ENCODE peak calls at places on chromosome 22, in ten cellular contexts. Y, F, R, E, A, V, H, C, K and U are unnamed samples.

GRCh38 chr22:48702573-48703264 is 1125.0 kb downstream of the BRD1 start:
- DNase-seq in Y (peak; percentile 87), F (peak; percentile 75), R (no peak), E (no peak), A (no peak), V (no peak), H (no peak), C (peak; percentile 68), K (peak; percentile 20), U (peak; percentile 56)

GRCh38 chr22:19875531-19876313 is 21.0 kb upstream of the GNB1L start:
- DNase-seq in Y (no peak), F (peak; percentile 50), R (no peak), E (no peak), A (no peak), V (no peak), H (no peak), C (no peak), K (peak; percentile 1), U (no peak)

GRCh38 chr22:41524283-41524682 is 20.0 kb downstream of the POLR3H start:
- DNase-seq in Y (no peak), F (no peak), R (no peak), E (no peak), A (no peak), V (no peak), H (no peak), C (no peak), K (no peak), U (no peak)

GRCh38 chr22:29820941-29821789 is 16.9 kb downstream of the ASCC2 start:
- DNase-seq in Y (peak; percentile 43), F (no peak), R (no peak), E (no peak), A (no peak), V (peak; percentile 83), H (peak; percentile 97), C (peak; percentile 97), K (no peak), U (no peak)

GRCh38 chr22:39101226-39101625 is 4.2 kb downstream of the APOBEC3H start:
- DNase-seq in Y (no peak), F (peak; percentile 74), R (no peak), E (no peak), A (no peak), V (no peak), H (no peak), C (no peak), K (no peak), U (no peak)

GRCh38 chr22:37351268-37351667 is 69.0 kb downstream of the CYTH4 start:
- DNase-seq in Y (no peak), F (no peak), R (no peak), E (no peak), A (no peak), V (no peak), H (no peak), C (no peak), K (no peak), U (no peak)

GRCh38 chr22:30857791-30858190 is 110.8 kb downstream of the MORC2 start:
- DNase-seq in Y (peak; percentile 3), F (peak; percentile 19), R (no peak), E (no peak), A (no peak), V (no peak), H (no peak), C (no peak), K (no peak), U (no peak)

GRCh38 chr22:40432625-40433024 is 62.2 kb downstream of the SGSM3 start:
- DNase-seq in Y (no peak), F (no peak), R (no peak), E (no peak), A (no peak), V (no peak), H (no peak), C (no peak), K (no peak), U (no peak)

GRCh38 chr22:38872831-38873248 is 824 bp upstream of the CBX6 start:
- DNase-seq in Y (peak; percentile 73), F (peak; percentile 87), R (no peak), E (no peak), A (no peak), V (peak; percentile 73), H (no peak), C (no peak), K (peak; percentile 72), U (no peak)

GRCh38 chr22:36971305-36971704 is 47.9 kb downstream of the TST start:
- DNase-seq in Y (no peak), F (no peak), R (no peak), E (no peak), A (no peak), V (no peak), H (no peak), C (no peak), K (no peak), U (no peak)

GRCh38 chr22:25546751-25547150 is 17.7 kb upstream of the GRK3 start:
- DNase-seq in Y (no peak), F (no peak), R (no peak), E (no peak), A (no peak), V (no peak), H (peak; percentile 77), C (no peak), K (no peak), U (no peak)

GRCh38 chr22:30314918-30315317 is 11.8 kb downstream of the TBC1D10A start:
- DNase-seq in Y (no peak), F (no peak), R (no peak), E (no peak), A (peak; percentile 15), V (no peak), H (peak; percentile 10), C (no peak), K (no peak), U (no peak)

GRCh38 chr22:41308054-41308453 is 6.7 kb downstream of the ZC3H7B start:
- DNase-seq in Y (no peak), F (no peak), R (no peak), E (no peak), A (no peak), V (peak; percentile 89), H (no peak), C (no peak), K (no peak), U (peak; percentile 17)

GRCh38 chr22:31676700-31677099 is 14.7 kb upstream of the PISD start:
- DNase-seq in Y (no peak), F (peak; percentile 96), R (peak; percentile 81), E (peak; percentile 47), A (peak; percentile 87), V (peak; percentile 94), H (peak; percentile 88), C (peak; percentile 97), K (peak; percentile 61), U (peak; percentile 72)

GRCh38 chr22:44392446-44392921 is 79.7 kb upstream of the SHISAL1 start:
- DNase-seq in Y (no peak), F (peak; percentile 45), R (no peak), E (no peak), A (no peak), V (peak; percentile 11), H (no peak), C (no peak), K (no peak), U (no peak)

GRCh38 chr22:18076060-18076497 is 1.7 kb upstream of the PEX26 start:
- DNase-seq in Y (peak; percentile 61), F (peak; percentile 76), R (peak; percentile 7), E (peak; percentile 32), A (no peak), V (peak; percentile 92), H (peak; percentile 89), C (peak; percentile 77), K (peak; percentile 55), U (peak; percentile 37)

GRCh38 chr22:49833340-49834007 is 5.8 kb upstream of the BRD1 start:
- DNase-seq in Y (no peak), F (no peak), R (no peak), E (no peak), A (no peak), V (no peak), H (no peak), C (peak; percentile 76), K (no peak), U (no peak)

GRCh38 chr22:50146440-50147228 is 23.9 kb upstream of the PANX2 start:
- DNase-seq in Y (peak; percentile 90), F (no peak), R (no peak), E (peak; percentile 33), A (no peak), V (peak; percentile 42), H (peak; percentile 64), C (peak; percentile 75), K (peak; percentile 59), U (peak; percentile 33)

GRCh38 chr22:18022851-18023250 is 1.5 kb downstream of the MICAL3 start:
- DNase-seq in Y (no peak), F (no peak), R (no peak), E (no peak), A (no peak), V (no peak), H (no peak), C (no peak), K (no peak), U (no peak)

GRCh38 chr22:20803696-20804324 is 29.9 kb downstream of the SERPIND1 start:
- DNase-seq in Y (peak; percentile 55), F (peak; percentile 76), R (no peak), E (no peak), A (peak; percentile 7), V (peak; percentile 47), H (peak; percentile 51), C (peak; percentile 57), K (peak; percentile 49), U (no peak)

GRCh38 chr22:33194529-33194928 is 136.3 kb upstream of the SYN3 start:
- DNase-seq in Y (no peak), F (no peak), R (no peak), E (no peak), A (no peak), V (no peak), H (no peak), C (no peak), K (no peak), U (no peak)

GRCh38 chr22:21673534-21674321 is 7.9 kb downstream of the PPIL2 start:
- DNase-seq in Y (no peak), F (no peak), R (no peak), E (no peak), A (no peak), V (no peak), H (no peak), C (no peak), K (no peak), U (no peak)

GRCh38 chr22:25702046-25702445 is 39.9 kb upstream of the MYO18B start:
- DNase-seq in Y (no peak), F (no peak), R (no peak), E (no peak), A (no peak), V (peak; percentile 36), H (peak; percentile 75), C (no peak), K (no peak), U (no peak)

GRCh38 chr22:48820481-48821345 is 1007.0 kb downstream of the BRD1 start:
- DNase-seq in Y (no peak), F (peak; percentile 29), R (no peak), E (no peak), A (no peak), V (no peak), H (no peak), C (no peak), K (no peak), U (no peak)

GRCh38 chr22:28768701-28769393 is 3.6 kb upstream of the CCDC117 start:
- DNase-seq in Y (no peak), F (no peak), R (no peak), E (no peak), A (no peak), V (no peak), H (no peak), C (no peak), K (no peak), U (no peak)

GRCh38 chr22:42932857-42933782 is 76.0 kb upstream of the ARFGAP3 start:
- DNase-seq in Y (no peak), F (no peak), R (no peak), E (no peak), A (no peak), V (peak; percentile 58), H (peak; percentile 73), C (no peak), K (no peak), U (no peak)

GRCh38 chr22:21736084-21736642 is 569 bp upstream of the YPEL1 start:
- DNase-seq in Y (no peak), F (no peak), R (no peak), E (no peak), A (no peak), V (no peak), H (no peak), C (no peak), K (no peak), U (no peak)

GRCh38 chr22:39995346-39996252 is 845 bp downstream of the FAM83F start:
- DNase-seq in Y (no peak), F (peak; percentile 68), R (no peak), E (no peak), A (no peak), V (no peak), H (no peak), C (peak; percentile 23), K (no peak), U (no peak)